ENCODE peak calls at places on chromosomes 1 and 21, in five cellular contexts. One of them, this sample, is unnamed.

GRCh38 chr1:99849744-99850457 is at the start of gene AGL:
- DNase-seq in retinal pigment epithelial cell: peak
- DNase-seq in neural progenitor cell: peak
- DNase-seq in GM12865: peak
- DNase-seq in CD4-positive, alpha-beta T cell: peak
- DNase-seq in this sample: peak

GRCh38 chr1:172955161-172955821 is 95.5 kb downstream of the TNFSF18 start:
- DNase-seq in retinal pigment epithelial cell: peak
- DNase-seq in neural progenitor cell: no peak
- DNase-seq in GM12865: no peak
- DNase-seq in CD4-positive, alpha-beta T cell: no peak
- DNase-seq in this sample: no peak

GRCh38 chr1:220028496-220028895 is 17.8 kb downstream of the EPRS1 start:
- DNase-seq in retinal pigment epithelial cell: no peak
- DNase-seq in neural progenitor cell: no peak
- DNase-seq in GM12865: no peak
- DNase-seq in CD4-positive, alpha-beta T cell: no peak
- DNase-seq in this sample: no peak

GRCh38 chr1:25008192-25008485 is 78.1 kb upstream of the RUNX3 start:
- DNase-seq in retinal pigment epithelial cell: no peak
- DNase-seq in neural progenitor cell: no peak
- DNase-seq in GM12865: no peak
- DNase-seq in CD4-positive, alpha-beta T cell: no peak
- DNase-seq in this sample: no peak

GRCh38 chr1:162389021-162389818 is 7.7 kb downstream of the C1orf226 start:
- DNase-seq in retinal pigment epithelial cell: no peak
- DNase-seq in neural progenitor cell: peak
- DNase-seq in GM12865: no peak
- DNase-seq in CD4-positive, alpha-beta T cell: no peak
- DNase-seq in this sample: no peak

GRCh38 chr1:22689505-22689904 is 21.1 kb upstream of the EPHB2 start:
- DNase-seq in retinal pigment epithelial cell: no peak
- DNase-seq in neural progenitor cell: peak
- DNase-seq in GM12865: no peak
- DNase-seq in CD4-positive, alpha-beta T cell: no peak
- DNase-seq in this sample: no peak

GRCh38 chr1:91697322-91698260 is 188.4 kb downstream of the TGFBR3 start:
- DNase-seq in retinal pigment epithelial cell: no peak
- DNase-seq in neural progenitor cell: no peak
- DNase-seq in GM12865: peak
- DNase-seq in CD4-positive, alpha-beta T cell: peak
- DNase-seq in this sample: no peak

GRCh38 chr1:41876533-41877445 is 41.9 kb downstream of the HIVEP3 start:
- DNase-seq in retinal pigment epithelial cell: no peak
- DNase-seq in neural progenitor cell: peak
- DNase-seq in GM12865: peak
- DNase-seq in CD4-positive, alpha-beta T cell: no peak
- DNase-seq in this sample: no peak

GRCh38 chr1:23751050-23751814 is 8.0 kb downstream of the ELOA start:
- DNase-seq in retinal pigment epithelial cell: no peak
- DNase-seq in neural progenitor cell: peak
- DNase-seq in GM12865: peak
- DNase-seq in CD4-positive, alpha-beta T cell: peak
- DNase-seq in this sample: peak

GRCh38 chr1:214551436-214552173 is at the start of gene PTPN14:
- DNase-seq in retinal pigment epithelial cell: peak
- DNase-seq in neural progenitor cell: peak
- DNase-seq in GM12865: no peak
- DNase-seq in CD4-positive, alpha-beta T cell: no peak
- DNase-seq in this sample: peak
- TF ChIP-seq CTCF in retinal pigment epithelial cell: peak
- TF ChIP-seq CTCF in neural progenitor cell: peak
- TF ChIP-seq CTCF in GM12865: no peak
- TF ChIP-seq CTCF in CD4-positive, alpha-beta T cell: no peak
- TF ChIP-seq CTCF in this sample: peak

GRCh38 chr1:26234644-26235384 is 814 bp downstream of the CEP85 start:
- DNase-seq in retinal pigment epithelial cell: no peak
- DNase-seq in neural progenitor cell: peak
- DNase-seq in GM12865: no peak
- DNase-seq in CD4-positive, alpha-beta T cell: no peak
- DNase-seq in this sample: peak
- TF ChIP-seq CTCF in retinal pigment epithelial cell: peak
- TF ChIP-seq CTCF in neural progenitor cell: no peak
- TF ChIP-seq CTCF in GM12865: no peak
- TF ChIP-seq CTCF in CD4-positive, alpha-beta T cell: no peak
- TF ChIP-seq CTCF in this sample: no peak

DNA sequence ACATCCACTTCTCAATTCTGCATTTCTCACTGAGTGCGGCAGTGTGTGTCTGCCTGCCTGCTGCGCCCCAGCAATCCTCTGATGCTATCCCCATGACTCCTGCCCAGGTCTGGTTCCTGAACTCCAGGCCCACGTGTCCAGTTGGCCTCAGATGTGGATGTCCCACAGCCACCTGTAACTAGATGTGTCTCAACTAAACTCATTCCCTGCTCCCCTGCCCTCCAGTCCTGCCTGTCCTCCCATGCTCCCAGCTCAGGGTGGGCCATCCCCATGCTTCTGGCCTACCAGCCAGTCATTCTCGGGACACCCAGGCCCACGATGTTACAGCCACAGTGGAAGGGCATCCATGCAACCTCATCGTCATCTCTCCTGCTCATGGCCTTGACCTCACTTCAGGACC is 76.8 kb downstream of the STUM start:
- DNase-seq in retinal pigment epithelial cell: no peak
- DNase-seq in neural progenitor cell: no peak
- DNase-seq in GM12865: no peak
- DNase-seq in CD4-positive, alpha-beta T cell: no peak
- DNase-seq in this sample: no peak
- TF ChIP-seq CTCF in retinal pigment epithelial cell: no peak
- TF ChIP-seq CTCF in neural progenitor cell: no peak
- TF ChIP-seq CTCF in GM12865: no peak
- TF ChIP-seq CTCF in CD4-positive, alpha-beta T cell: no peak
- TF ChIP-seq CTCF in this sample: no peak

GRCh38 chr1:245279346-245279745 is 124.6 kb downstream of the KIF26B start:
- DNase-seq in retinal pigment epithelial cell: no peak
- DNase-seq in neural progenitor cell: no peak
- DNase-seq in GM12865: no peak
- DNase-seq in CD4-positive, alpha-beta T cell: no peak
- DNase-seq in this sample: no peak

GRCh38 chr1:245272676-245273075 is 117.9 kb downstream of the KIF26B start:
- DNase-seq in retinal pigment epithelial cell: no peak
- DNase-seq in neural progenitor cell: no peak
- DNase-seq in GM12865: peak
- DNase-seq in CD4-positive, alpha-beta T cell: no peak
- DNase-seq in this sample: no peak

GRCh38 chr1:245278846-245279245 is 124.1 kb downstream of the KIF26B start:
- DNase-seq in retinal pigment epithelial cell: no peak
- DNase-seq in neural progenitor cell: no peak
- DNase-seq in GM12865: no peak
- DNase-seq in CD4-positive, alpha-beta T cell: no peak
- DNase-seq in this sample: no peak

GRCh38 chr1:245276426-245276825 is 121.6 kb downstream of the KIF26B start:
- DNase-seq in retinal pigment epithelial cell: no peak
- DNase-seq in neural progenitor cell: no peak
- DNase-seq in GM12865: no peak
- DNase-seq in CD4-positive, alpha-beta T cell: no peak
- DNase-seq in this sample: no peak

GRCh38 chr1:245277276-245277675 is 122.5 kb downstream of the KIF26B start:
- DNase-seq in retinal pigment epithelial cell: no peak
- DNase-seq in neural progenitor cell: peak
- DNase-seq in GM12865: peak
- DNase-seq in CD4-positive, alpha-beta T cell: no peak
- DNase-seq in this sample: no peak
- TF ChIP-seq CTCF in retinal pigment epithelial cell: peak
- TF ChIP-seq CTCF in neural progenitor cell: peak
- TF ChIP-seq CTCF in GM12865: peak
- TF ChIP-seq CTCF in CD4-positive, alpha-beta T cell: no peak
- TF ChIP-seq CTCF in this sample: peak

GRCh38 chr1:80441664-80442063 is 1359.1 kb upstream of the ADGRL2 start:
- DNase-seq in retinal pigment epithelial cell: no peak
- DNase-seq in neural progenitor cell: peak
- DNase-seq in GM12865: no peak
- DNase-seq in CD4-positive, alpha-beta T cell: no peak
- DNase-seq in this sample: no peak
- TF ChIP-seq CTCF in retinal pigment epithelial cell: no peak
- TF ChIP-seq CTCF in neural progenitor cell: peak
- TF ChIP-seq CTCF in GM12865: no peak
- TF ChIP-seq CTCF in CD4-positive, alpha-beta T cell: no peak
- TF ChIP-seq CTCF in this sample: no peak

GRCh38 chr21:37874481-37874880 is 41.8 kb downstream of the KCNJ6 start:
- DNase-seq in retinal pigment epithelial cell: no peak
- DNase-seq in neural progenitor cell: no peak
- DNase-seq in GM12865: no peak
- DNase-seq in CD4-positive, alpha-beta T cell: no peak
- DNase-seq in this sample: no peak

GRCh38 chr21:37871121-37871862 is 45.0 kb downstream of the KCNJ6 start:
- DNase-seq in retinal pigment epithelial cell: no peak
- DNase-seq in neural progenitor cell: no peak
- DNase-seq in GM12865: no peak
- DNase-seq in CD4-positive, alpha-beta T cell: no peak
- DNase-seq in this sample: no peak

GRCh38 chr21:37874904-37875780 is 41.1 kb downstream of the KCNJ6 start:
- DNase-seq in retinal pigment epithelial cell: no peak
- DNase-seq in neural progenitor cell: no peak
- DNase-seq in GM12865: peak
- DNase-seq in CD4-positive, alpha-beta T cell: no peak
- DNase-seq in this sample: no peak

GRCh38 chr21:37870229-37870628 is 46.0 kb downstream of the KCNJ6 start:
- DNase-seq in retinal pigment epithelial cell: no peak
- DNase-seq in neural progenitor cell: no peak
- DNase-seq in GM12865: no peak
- DNase-seq in CD4-positive, alpha-beta T cell: no peak
- DNase-seq in this sample: no peak

DNA sequence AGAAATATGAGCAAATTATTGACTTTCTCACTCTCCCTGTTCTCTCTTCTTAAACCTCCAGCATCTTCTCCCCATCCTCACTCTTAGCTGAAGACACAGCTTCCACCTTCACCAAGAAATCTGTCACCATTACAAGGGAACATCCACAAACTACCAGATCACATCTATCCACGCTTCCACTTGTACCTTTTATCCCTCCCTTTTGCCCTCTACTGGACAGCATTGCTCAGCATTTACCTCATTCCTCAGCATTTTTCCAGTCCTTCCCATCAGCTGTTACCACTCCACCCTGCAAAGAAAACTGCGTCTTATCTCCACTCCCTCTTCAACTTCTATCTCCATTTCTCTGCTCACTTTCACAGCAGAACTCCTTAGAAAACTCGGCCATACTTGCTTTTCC is 42.6 kb downstream of the KCNJ6 start:
- DNase-seq in retinal pigment epithelial cell: no peak
- DNase-seq in neural progenitor cell: no peak
- DNase-seq in GM12865: no peak
- DNase-seq in CD4-positive, alpha-beta T cell: no peak
- DNase-seq in this sample: no peak
- TF ChIP-seq CTCF in retinal pigment epithelial cell: peak
- TF ChIP-seq CTCF in neural progenitor cell: peak
- TF ChIP-seq CTCF in GM12865: no peak
- TF ChIP-seq CTCF in CD4-positive, alpha-beta T cell: no peak
- TF ChIP-seq CTCF in this sample: no peak

GRCh38 chr1:50747394-50747793 is 212.7 kb downstream of the FAF1 start:
- DNase-seq in retinal pigment epithelial cell: no peak
- DNase-seq in neural progenitor cell: no peak
- DNase-seq in GM12865: no peak
- DNase-seq in CD4-positive, alpha-beta T cell: no peak
- DNase-seq in this sample: no peak

GRCh38 chr1:50750021-50750619 is 209.9 kb downstream of the FAF1 start:
- DNase-seq in retinal pigment epithelial cell: no peak
- DNase-seq in neural progenitor cell: peak
- DNase-seq in GM12865: peak
- DNase-seq in CD4-positive, alpha-beta T cell: no peak
- DNase-seq in this sample: no peak
- TF ChIP-seq CTCF in retinal pigment epithelial cell: peak
- TF ChIP-seq CTCF in neural progenitor cell: peak
- TF ChIP-seq CTCF in GM12865: peak
- TF ChIP-seq CTCF in CD4-positive, alpha-beta T cell: no peak
- TF ChIP-seq CTCF in this sample: peak

GRCh38 chr1:201139756-201140155 is 12.8 kb upstream of the ASCL5 start:
- DNase-seq in retinal pigment epithelial cell: no peak
- DNase-seq in neural progenitor cell: no peak
- DNase-seq in GM12865: no peak
- DNase-seq in CD4-positive, alpha-beta T cell: no peak
- DNase-seq in this sample: no peak

GRCh38 chr1:201137579-201138310 is 10.8 kb upstream of the ASCL5 start:
- DNase-seq in retinal pigment epithelial cell: peak
- DNase-seq in neural progenitor cell: no peak
- DNase-seq in GM12865: no peak
- DNase-seq in CD4-positive, alpha-beta T cell: no peak
- DNase-seq in this sample: no peak

GRCh38 chr1:201140235-201140940 is 13.4 kb upstream of the ASCL5 start:
- DNase-seq in retinal pigment epithelial cell: no peak
- DNase-seq in neural progenitor cell: peak
- DNase-seq in GM12865: no peak
- DNase-seq in CD4-positive, alpha-beta T cell: no peak
- DNase-seq in this sample: no peak

GRCh38 chr1:201138311-201138840 is 11.4 kb upstream of the ASCL5 start:
- DNase-seq in retinal pigment epithelial cell: no peak
- DNase-seq in neural progenitor cell: no peak
- DNase-seq in GM12865: no peak
- DNase-seq in CD4-positive, alpha-beta T cell: no peak
- DNase-seq in this sample: no peak

GRCh38 chr1:201139306-201139705 is 12.3 kb upstream of the ASCL5 start:
- DNase-seq in retinal pigment epithelial cell: no peak
- DNase-seq in neural progenitor cell: no peak
- DNase-seq in GM12865: no peak
- DNase-seq in CD4-positive, alpha-beta T cell: no peak
- DNase-seq in this sample: no peak
- TF ChIP-seq CTCF in retinal pigment epithelial cell: no peak
- TF ChIP-seq CTCF in neural progenitor cell: no peak
- TF ChIP-seq CTCF in GM12865: no peak
- TF ChIP-seq CTCF in CD4-positive, alpha-beta T cell: no peak
- TF ChIP-seq CTCF in this sample: no peak

This sample was measured in progenitor cell of endocrine pancreas.